ENCODE peak calls at places on chromosomes 12 and 14, in five cellular contexts. O, M, S, C and N are unnamed samples.

GRCh38 chr12:54592316-54592715 is 3.9 kb upstream of the PPP1R1A start:
- DNase-seq in C (peak), M (no peak), O (no peak), S (no peak), N (no peak)

GRCh38 chr14:54147285-54147684 is 190.7 kb upstream of the BMP4 start:
- DNase-seq in O (no peak), C (peak), M (no peak), S (no peak), N (no peak)

GRCh38 chr14:59281613-59282012 is 93.1 kb downstream of the DAAM1 start:
- DNase-seq in M (no peak), C (peak), O (no peak), S (no peak), N (no peak)

GRCh38 chr14:37588956-37589737 is 5.9 kb downstream of the FOXA1 start:
- DNase-seq in O (no peak), C (peak), M (peak), S (no peak), N (no peak)

GRCh38 chr12:3602488-3602887 is 111.5 kb downstream of the PRMT8 start:
- DNase-seq in S (no peak), C (no peak), O (no peak), M (no peak), N (no peak)

GRCh38 chr12:13383379-13383778 is 186.9 kb downstream of the EMP1 start:
- DNase-seq in M (peak), C (peak), O (no peak), S (no peak), N (no peak)

GRCh38 chr14:36700656-36701055 is 39.0 kb downstream of the PAX9 start:
- DNase-seq in M (no peak), S (no peak), C (no peak), O (no peak), N (no peak)

GRCh38 chr12:20390846-20391245 is 22.5 kb downstream of the PDE3A start:
- DNase-seq in C (no peak), S (no peak), O (no peak), M (peak), N (no peak)

GRCh38 chr12:46357438-46358324 is 14.9 kb downstream of the SLC38A2 start:
- DNase-seq in C (peak), S (no peak), O (no peak), M (no peak), N (no peak)

GRCh38 chr14:86838363-86838762 is 1154.6 kb downstream of the GALC start:
- DNase-seq in M (no peak), O (no peak), S (no peak), C (no peak), N (no peak)

GRCh38 chr14:52797653-52798052 is 6.2 kb upstream of the GNPNAT1 start:
- DNase-seq in C (no peak), M (no peak), O (no peak), S (no peak), N (no peak)
- H3K4me3 ChIP-seq in C (no peak), M (no peak), O (no peak), S (no peak), N (no peak)

GRCh38 chr12:51863363-51863920 is 14.9 kb upstream of the FIGNL2 start:
- DNase-seq in M (no peak), C (no peak), O (no peak), S (peak), N (no peak)
- H3K4me3 ChIP-seq in M (no peak), C (no peak), O (peak), S (peak), N (peak)

DNA sequence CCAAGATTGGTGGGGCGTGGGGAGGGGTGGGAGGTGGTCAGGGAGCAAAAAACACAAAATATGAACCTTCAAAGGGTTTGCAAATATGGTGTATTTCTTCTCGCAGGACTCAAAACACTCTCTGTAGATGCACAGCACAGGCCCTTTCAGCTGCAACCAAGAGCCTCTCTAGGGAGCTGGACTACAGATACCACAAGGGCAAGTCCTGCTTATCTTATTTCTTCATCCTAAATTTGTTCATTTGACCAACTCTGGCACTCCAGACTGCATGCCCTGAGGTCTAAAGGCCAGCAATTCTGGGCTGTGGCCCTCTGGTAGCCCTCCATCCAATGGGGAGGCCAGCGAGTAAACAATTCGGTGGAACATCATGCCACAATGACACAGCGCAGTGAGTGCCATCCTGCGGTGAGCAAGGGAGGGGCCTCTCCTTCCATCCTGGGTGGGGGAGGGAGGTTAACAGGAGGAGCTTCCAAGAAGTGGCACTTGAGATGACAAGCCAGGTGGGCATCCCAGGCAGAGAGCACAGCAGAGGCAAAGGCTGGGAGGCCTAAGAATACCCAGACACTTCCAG is 616 bp upstream of the SELPLG start:
- DNase-seq in C (no peak), O (no peak), S (no peak), M (no peak), N (peak)
- H3K4me3 ChIP-seq in C (no peak), O (no peak), S (no peak), M (no peak), N (no peak)

DNA sequence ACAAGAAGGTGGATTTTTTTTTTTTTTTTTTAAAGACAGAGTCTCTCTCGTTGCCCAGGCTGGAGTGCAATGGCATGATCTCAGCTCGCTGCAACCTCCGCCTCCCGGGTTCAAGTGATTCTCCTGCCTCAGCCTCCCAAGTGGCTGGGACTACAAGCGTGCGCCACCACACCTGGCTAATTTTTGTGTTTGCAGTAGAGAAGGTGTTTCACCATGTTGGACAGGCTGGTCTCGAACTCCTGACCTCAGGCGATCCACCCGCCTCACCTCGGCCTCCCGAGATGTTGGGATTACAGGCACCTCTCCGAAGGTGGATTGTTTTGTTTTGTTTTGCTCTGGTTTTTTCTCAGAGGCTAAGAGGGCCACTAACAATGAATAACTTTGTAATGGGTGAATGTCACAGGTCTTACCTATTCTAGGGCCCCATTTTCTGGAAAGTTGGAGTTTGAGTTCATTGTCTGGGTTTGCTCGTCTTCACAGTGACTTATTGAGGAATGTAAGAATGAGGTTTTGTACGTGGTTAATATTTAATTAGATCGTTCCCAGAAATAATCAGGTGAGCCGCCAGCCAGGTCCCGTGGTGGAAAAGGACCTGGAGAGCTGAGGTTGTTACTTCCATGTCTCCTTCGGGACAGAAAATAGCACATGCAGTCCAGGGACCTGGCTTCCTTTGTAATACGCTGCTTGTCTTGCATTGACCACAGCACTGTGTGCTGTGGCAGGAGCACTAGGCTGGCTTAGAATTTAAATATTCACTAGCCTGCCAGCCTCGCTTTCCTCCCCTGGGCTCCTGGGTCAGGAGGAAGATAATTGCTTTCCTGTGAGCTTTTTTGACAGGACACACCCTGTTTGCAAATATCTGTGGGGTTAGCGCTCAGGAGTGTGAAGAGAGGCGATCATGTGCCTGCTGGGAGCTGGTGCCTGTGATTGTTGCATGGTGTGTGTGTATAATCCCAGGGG is 2.3 kb downstream of the HIP1R start:
- DNase-seq in C (peak), O (no peak), M (peak), S (no peak), N (no peak)
- H3K4me3 ChIP-seq in C (no peak), O (peak), M (no peak), S (no peak), N (no peak)